ENCODE peak calls at places on chromosomes 2 and 18, in eight cellular contexts. One of them, this sample, is unnamed.

GRCh38 chr2:96872591-96873349 is 2.9 kb upstream of the SEMA4C start:
- DNase-seq in astrocyte of the cerebellum: no peak
- DNase-seq in fibroblast of mammary gland: peak; percentile 38
- DNase-seq in frontal cortex: no peak
- DNase-seq in upper lobe of right lung: no peak
- DNase-seq in Calu3: no peak
- DNase-seq in HCT116: no peak
- DNase-seq in right atrium auricular region: no peak
- DNase-seq in this sample: peak; percentile 70

GRCh38 chr2:32678825-32679224 is 51.0 kb downstream of the TTC27 start:
- DNase-seq in astrocyte of the cerebellum: peak; percentile 57
- DNase-seq in fibroblast of mammary gland: peak; percentile 47
- DNase-seq in Calu3: no peak
- DNase-seq in frontal cortex: no peak
- DNase-seq in HCT116: peak; percentile 2
- DNase-seq in upper lobe of right lung: no peak
- DNase-seq in right atrium auricular region: no peak
- DNase-seq in this sample: peak; percentile 73

GRCh38 chr2:102975996-102976636 is 214.3 kb downstream of the TMEM182 start:
- DNase-seq in astrocyte of the cerebellum: peak; percentile 36
- DNase-seq in upper lobe of right lung: no peak
- DNase-seq in fibroblast of mammary gland: peak; percentile 8
- DNase-seq in frontal cortex: no peak
- DNase-seq in right atrium auricular region: no peak
- DNase-seq in Calu3: peak; percentile 15
- DNase-seq in HCT116: peak; percentile 16
- DNase-seq in this sample: peak; percentile 4

GRCh38 chr2:23574919-23575654 is 190.1 kb downstream of the KLHL29 start:
- DNase-seq in frontal cortex: no peak
- DNase-seq in HCT116: no peak
- DNase-seq in astrocyte of the cerebellum: no peak
- DNase-seq in Calu3: no peak
- DNase-seq in fibroblast of mammary gland: no peak
- DNase-seq in upper lobe of right lung: no peak
- DNase-seq in right atrium auricular region: no peak
- DNase-seq in this sample: no peak

GRCh38 chr18:11529081-11529480 is 80.3 kb upstream of the SLC35G4 start:
- DNase-seq in HCT116: no peak
- DNase-seq in right atrium auricular region: no peak
- DNase-seq in Calu3: no peak
- DNase-seq in upper lobe of right lung: no peak
- DNase-seq in frontal cortex: no peak
- DNase-seq in astrocyte of the cerebellum: no peak
- DNase-seq in fibroblast of mammary gland: no peak
- DNase-seq in this sample: peak; percentile 50

GRCh38 chr2:122079844-122080243 is 324.4 kb downstream of the TSN start:
- DNase-seq in right atrium auricular region: no peak
- DNase-seq in upper lobe of right lung: no peak
- DNase-seq in HCT116: no peak
- DNase-seq in fibroblast of mammary gland: no peak
- DNase-seq in astrocyte of the cerebellum: no peak
- DNase-seq in Calu3: no peak
- DNase-seq in frontal cortex: no peak
- DNase-seq in this sample: no peak

GRCh38 chr2:159968282-159968900 is 94.0 kb downstream of the PLA2R1 start:
- DNase-seq in fibroblast of mammary gland: peak; percentile 50
- DNase-seq in right atrium auricular region: no peak
- DNase-seq in upper lobe of right lung: no peak
- DNase-seq in frontal cortex: no peak
- DNase-seq in HCT116: peak; percentile 35
- DNase-seq in Calu3: peak; percentile 36
- DNase-seq in astrocyte of the cerebellum: peak; percentile 36
- DNase-seq in this sample: peak; percentile 41

GRCh38 chr2:235268535-235268934 is 225.3 kb upstream of the AGAP1 start:
- DNase-seq in frontal cortex: no peak
- DNase-seq in upper lobe of right lung: no peak
- DNase-seq in HCT116: no peak
- DNase-seq in Calu3: no peak
- DNase-seq in fibroblast of mammary gland: peak; percentile 28
- DNase-seq in astrocyte of the cerebellum: no peak
- DNase-seq in right atrium auricular region: no peak
- DNase-seq in this sample: peak; percentile 67

GRCh38 chr18:56651771-56652092 is 573 bp downstream of the WDR7 start:
- DNase-seq in right atrium auricular region: no peak
- DNase-seq in astrocyte of the cerebellum: no peak
- DNase-seq in HCT116: no peak
- DNase-seq in fibroblast of mammary gland: no peak
- DNase-seq in frontal cortex: no peak
- DNase-seq in upper lobe of right lung: no peak
- DNase-seq in Calu3: no peak
- DNase-seq in this sample: no peak

GRCh38 chr2:100393362-100393761 is 24.1 kb downstream of the CHST10 start:
- DNase-seq in Calu3: no peak
- DNase-seq in astrocyte of the cerebellum: no peak
- DNase-seq in frontal cortex: no peak
- DNase-seq in fibroblast of mammary gland: no peak
- DNase-seq in right atrium auricular region: peak; percentile 28
- DNase-seq in HCT116: no peak
- DNase-seq in upper lobe of right lung: no peak
- DNase-seq in this sample: no peak

GRCh38 chr2:39620067-39620466 is 45.6 kb upstream of the TMEM178A start:
- DNase-seq in upper lobe of right lung: no peak
- DNase-seq in fibroblast of mammary gland: peak; percentile 89
- DNase-seq in astrocyte of the cerebellum: peak; percentile 90
- DNase-seq in Calu3: peak; percentile 62
- DNase-seq in HCT116: no peak
- DNase-seq in frontal cortex: no peak
- DNase-seq in right atrium auricular region: peak; percentile 83
- DNase-seq in this sample: peak; percentile 84

GRCh38 chr2:109020217-109020637 is 31.2 kb upstream of the EDAR start:
- DNase-seq in fibroblast of mammary gland: peak; percentile 75
- DNase-seq in right atrium auricular region: no peak
- DNase-seq in frontal cortex: no peak
- DNase-seq in upper lobe of right lung: no peak
- DNase-seq in Calu3: no peak
- DNase-seq in astrocyte of the cerebellum: peak; percentile 54
- DNase-seq in HCT116: no peak
- DNase-seq in this sample: peak; percentile 7

GRCh38 chr2:176120369-176121307 is 1.9 kb upstream of the HOXD9 start:
- DNase-seq in fibroblast of mammary gland: no peak
- DNase-seq in upper lobe of right lung: no peak
- DNase-seq in Calu3: no peak
- DNase-seq in right atrium auricular region: no peak
- DNase-seq in frontal cortex: no peak
- DNase-seq in HCT116: no peak
- DNase-seq in astrocyte of the cerebellum: no peak
- DNase-seq in this sample: no peak

GRCh38 chr18:3084206-3084605 is 71.3 kb upstream of the LPIN2 start:
- DNase-seq in right atrium auricular region: no peak
- DNase-seq in HCT116: no peak
- DNase-seq in Calu3: no peak
- DNase-seq in upper lobe of right lung: no peak
- DNase-seq in fibroblast of mammary gland: no peak
- DNase-seq in astrocyte of the cerebellum: no peak
- DNase-seq in frontal cortex: no peak
- DNase-seq in this sample: no peak

GRCh38 chr2:133740500-133740899 is 172.2 kb upstream of the NCKAP5 start:
- DNase-seq in frontal cortex: no peak
- DNase-seq in right atrium auricular region: no peak
- DNase-seq in Calu3: no peak
- DNase-seq in HCT116: no peak
- DNase-seq in fibroblast of mammary gland: no peak
- DNase-seq in upper lobe of right lung: no peak
- DNase-seq in astrocyte of the cerebellum: no peak
- DNase-seq in this sample: no peak

GRCh38 chr2:175449616-175450015 is 268.1 kb upstream of the ATP5MC3 start:
- DNase-seq in upper lobe of right lung: no peak
- DNase-seq in HCT116: no peak
- DNase-seq in Calu3: no peak
- DNase-seq in right atrium auricular region: no peak
- DNase-seq in astrocyte of the cerebellum: no peak
- DNase-seq in frontal cortex: no peak
- DNase-seq in fibroblast of mammary gland: no peak
- DNase-seq in this sample: no peak

GRCh38 chr2:121092095-121092494 is 192.9 kb downstream of the TFCP2L1 start:
- DNase-seq in frontal cortex: no peak
- DNase-seq in right atrium auricular region: no peak
- DNase-seq in HCT116: no peak
- DNase-seq in fibroblast of mammary gland: no peak
- DNase-seq in astrocyte of the cerebellum: no peak
- DNase-seq in Calu3: peak; percentile 73
- DNase-seq in upper lobe of right lung: no peak
- DNase-seq in this sample: no peak

GRCh38 chr18:57748770-57749603 is 54.1 kb downstream of the ATP8B1 start:
- DNase-seq in fibroblast of mammary gland: peak; percentile 55
- DNase-seq in upper lobe of right lung: no peak
- DNase-seq in right atrium auricular region: no peak
- DNase-seq in Calu3: peak; percentile 46
- DNase-seq in HCT116: no peak
- DNase-seq in frontal cortex: no peak
- DNase-seq in astrocyte of the cerebellum: peak; percentile 34
- DNase-seq in this sample: peak; percentile 69

GRCh38 chr2:118723394-118723793 is 124.1 kb downstream of the EN1 start:
- DNase-seq in right atrium auricular region: no peak
- DNase-seq in upper lobe of right lung: no peak
- DNase-seq in frontal cortex: no peak
- DNase-seq in Calu3: no peak
- DNase-seq in astrocyte of the cerebellum: peak; percentile 8
- DNase-seq in HCT116: no peak
- DNase-seq in fibroblast of mammary gland: no peak
- DNase-seq in this sample: no peak

GRCh38 chr2:230913406-230913805 is 11.6 kb downstream of the GPR55 start:
- DNase-seq in fibroblast of mammary gland: peak; percentile 17
- DNase-seq in astrocyte of the cerebellum: no peak
- DNase-seq in right atrium auricular region: no peak
- DNase-seq in HCT116: peak; percentile 15
- DNase-seq in frontal cortex: no peak
- DNase-seq in upper lobe of right lung: peak; percentile 38
- DNase-seq in Calu3: no peak
- DNase-seq in this sample: no peak

GRCh38 chr2:222943820-222944219 is 83.0 kb downstream of the ACSL3 start:
- DNase-seq in Calu3: no peak
- DNase-seq in frontal cortex: no peak
- DNase-seq in upper lobe of right lung: no peak
- DNase-seq in right atrium auricular region: no peak
- DNase-seq in astrocyte of the cerebellum: no peak
- DNase-seq in fibroblast of mammary gland: peak; percentile 40
- DNase-seq in HCT116: no peak
- DNase-seq in this sample: peak; percentile 63

GRCh38 chr2:51981813-51982212 is 949.9 kb upstream of the NRXN1 start:
- DNase-seq in frontal cortex: no peak
- DNase-seq in HCT116: no peak
- DNase-seq in astrocyte of the cerebellum: peak; percentile 6
- DNase-seq in fibroblast of mammary gland: peak; percentile 62
- DNase-seq in upper lobe of right lung: no peak
- DNase-seq in Calu3: no peak
- DNase-seq in right atrium auricular region: no peak
- DNase-seq in this sample: peak; percentile 75

GRCh38 chr2:148813603-148814065 is 61.4 kb upstream of the KIF5C start:
- DNase-seq in Calu3: no peak
- DNase-seq in astrocyte of the cerebellum: no peak
- DNase-seq in right atrium auricular region: no peak
- DNase-seq in frontal cortex: no peak
- DNase-seq in HCT116: no peak
- DNase-seq in upper lobe of right lung: no peak
- DNase-seq in fibroblast of mammary gland: no peak
- DNase-seq in this sample: no peak

GRCh38 chr2:10166489-10167295 is 44.2 kb downstream of the RRM2 start:
- DNase-seq in fibroblast of mammary gland: no peak
- DNase-seq in HCT116: no peak
- DNase-seq in astrocyte of the cerebellum: no peak
- DNase-seq in upper lobe of right lung: no peak
- DNase-seq in Calu3: no peak
- DNase-seq in frontal cortex: no peak
- DNase-seq in right atrium auricular region: no peak
- DNase-seq in this sample: no peak

GRCh38 chr2:137367361-137367760 is 596.9 kb upstream of the HNMT start:
- DNase-seq in Calu3: no peak
- DNase-seq in frontal cortex: no peak
- DNase-seq in upper lobe of right lung: no peak
- DNase-seq in HCT116: no peak
- DNase-seq in fibroblast of mammary gland: peak; percentile 28
- DNase-seq in astrocyte of the cerebellum: no peak
- DNase-seq in right atrium auricular region: no peak
- DNase-seq in this sample: no peak

GRCh38 chr2:165953306-165953654 is 296 bp downstream of the TTC21B start:
- DNase-seq in HCT116: peak; percentile 3
- DNase-seq in Calu3: no peak
- DNase-seq in right atrium auricular region: peak; percentile 62
- DNase-seq in frontal cortex: no peak
- DNase-seq in fibroblast of mammary gland: no peak
- DNase-seq in upper lobe of right lung: no peak
- DNase-seq in astrocyte of the cerebellum: no peak
- DNase-seq in this sample: no peak

GRCh38 chr18:49555641-49556040 is 6.2 kb upstream of the LIPG start:
- DNase-seq in HCT116: no peak
- DNase-seq in right atrium auricular region: peak; percentile 34
- DNase-seq in Calu3: no peak
- DNase-seq in frontal cortex: no peak
- DNase-seq in astrocyte of the cerebellum: no peak
- DNase-seq in upper lobe of right lung: no peak
- DNase-seq in fibroblast of mammary gland: no peak
- DNase-seq in this sample: no peak

GRCh38 chr2:143070688-143071087 is 58.5 kb upstream of the ARHGAP15 start:
- DNase-seq in frontal cortex: no peak
- DNase-seq in fibroblast of mammary gland: no peak
- DNase-seq in upper lobe of right lung: no peak
- DNase-seq in astrocyte of the cerebellum: no peak
- DNase-seq in HCT116: no peak
- DNase-seq in Calu3: no peak
- DNase-seq in right atrium auricular region: no peak
- DNase-seq in this sample: no peak

GRCh38 chr2:196434217-196434616 is 205.3 kb upstream of the CCDC150 start:
- DNase-seq in frontal cortex: no peak
- DNase-seq in Calu3: no peak
- DNase-seq in right atrium auricular region: no peak
- DNase-seq in upper lobe of right lung: no peak
- DNase-seq in astrocyte of the cerebellum: no peak
- DNase-seq in fibroblast of mammary gland: no peak
- DNase-seq in HCT116: no peak
- DNase-seq in this sample: no peak

GRCh38 chr2:158633261-158633660 is 161.9 kb upstream of the DAPL1 start:
- DNase-seq in upper lobe of right lung: no peak
- DNase-seq in astrocyte of the cerebellum: no peak
- DNase-seq in Calu3: no peak
- DNase-seq in frontal cortex: no peak
- DNase-seq in HCT116: no peak
- DNase-seq in fibroblast of mammary gland: peak; percentile 27
- DNase-seq in right atrium auricular region: no peak
- DNase-seq in this sample: no peak

GRCh38 chr18:25862881-25863600 is 227.4 kb downstream of the SS18 start:
- DNase-seq in frontal cortex: no peak
- DNase-seq in astrocyte of the cerebellum: peak; percentile 13
- DNase-seq in right atrium auricular region: no peak
- DNase-seq in Calu3: no peak
- DNase-seq in fibroblast of mammary gland: no peak
- DNase-seq in upper lobe of right lung: no peak
- DNase-seq in HCT116: no peak
- DNase-seq in this sample: no peak

This sample was measured in IMR-90.